ENCODE peak calls at places on chromosomes 4 and X, in five cellular contexts. P is GM13977; B is endodermal cell; H is activated T-helper 2 cell treated with anti-CD3 and anti-CD28 coated beads, Interferon-gamma antibody, Interleukin-2, Interleukin-4, amounts not matched to agents 10 μg/mL and 5 μg/mL and 100 μg/mL, durations not matched to agents 14 hours and 24 hours and 36 hours; Y is foreskin fibroblast. R is an unnamed sample.

GRCh38 chr4:66655505-66655904 is 889.8 kb downstream of the CENPC start:
- DNase-seq in P (no peak), B (no peak), H (no peak), Y (no peak), R (no peak)

GRCh38 chrX:39895228-39896110 is 202.3 kb downstream of the BCOR start:
- DNase-seq in P (no peak), B (no peak), H (no peak), Y (peak), R (no peak)

GRCh38 chr4:89737888-89738287 is 99.1 kb downstream of the SNCA start:
- DNase-seq in P (no peak), B (no peak), H (no peak), Y (peak), R (no peak)

GRCh38 chr4:101856149-101856548 is 65.6 kb downstream of the BANK1 start:
- DNase-seq in P (no peak), B (no peak), H (no peak), Y (no peak), R (no peak)

GRCh38 chr4:166091914-166092510 is 219.0 kb downstream of the TLL1 start:
- DNase-seq in P (peak), B (no peak), H (no peak), Y (peak), R (peak)

GRCh38 chr4:146333187-146333894 is 119.0 kb downstream of the REELD1 start:
- DNase-seq in P (peak), B (no peak), H (no peak), Y (peak), R (peak)

GRCh38 chr4:85381968-85382367 is 93.0 kb upstream of the ARHGAP24 start:
- DNase-seq in P (no peak), B (no peak), H (no peak), Y (peak), R (no peak)

GRCh38 chrX:15382809-15383208 is 1.4 kb downstream of the VEGFD start:
- DNase-seq in P (no peak), B (no peak), H (no peak), Y (peak), R (no peak)

GRCh38 chr4:8157496-8157895 is 1.1 kb downstream of the ABLIM2 start:
- DNase-seq in P (no peak), B (no peak), H (no peak), Y (no peak), R (no peak)

GRCh38 chrX:110180176-110180927 is 137.5 kb downstream of the AMMECR1 start:
- DNase-seq in P (no peak), B (no peak), H (no peak), Y (peak), R (no peak)

GRCh38 chr4:86450861-86451260 is 91.0 kb upstream of the MAPK10 start:
- DNase-seq in P (no peak), B (no peak), H (no peak), Y (no peak), R (no peak)

GRCh38 chr4:41394362-41394960 is 137.7 kb downstream of the UCHL1 start:
- DNase-seq in P (no peak), B (no peak), H (no peak), Y (no peak), R (no peak)

GRCh38 chrX:154486396-154487207 is at the start of gene UBL4A:
- DNase-seq in P (peak), B (peak), H (peak), Y (peak), R (no peak)

GRCh38 chrX:7638053-7638452 is 204.9 kb upstream of the VCX start:
- DNase-seq in P (no peak), B (no peak), H (no peak), Y (no peak), R (no peak)

GRCh38 chrX:6778547-6779231 is 243.8 kb upstream of the VCX3A start:
- DNase-seq in P (no peak), B (peak), H (no peak), Y (no peak), R (no peak)

GRCh38 chr4:38846015-38846414 is 10.6 kb downstream of the TLR6 start:
- DNase-seq in P (no peak), B (no peak), H (no peak), Y (no peak), R (no peak)

GRCh38 chr4:11271263-11271662 is 157.4 kb downstream of the HS3ST1 start:
- DNase-seq in P (no peak), B (no peak), H (no peak), Y (no peak), R (no peak)

GRCh38 chr4:66741081-66741480 is 804.2 kb downstream of the CENPC start:
- DNase-seq in P (no peak), B (no peak), H (no peak), Y (no peak), R (no peak)

GRCh38 chr4:17941731-17942130 is 79.8 kb downstream of the LCORL start:
- DNase-seq in P (no peak), B (no peak), H (no peak), Y (no peak), R (no peak)

GRCh38 chr4:84877051-84877833 is 89.2 kb downstream of the WDFY3 start:
- DNase-seq in P (no peak), B (no peak), H (no peak), Y (peak), R (no peak)

GRCh38 chrX:28787206-28787605 is 200.0 kb downstream of the IL1RAPL1 start:
- DNase-seq in P (no peak), B (no peak), H (no peak), Y (peak), R (peak)

GRCh38 chrX:101485212-101486064 is at the start of gene ARMCX4:
- DNase-seq in P (no peak), B (peak), H (peak), Y (peak), R (peak)

GRCh38 chr4:106162278-106162677 is 153.7 kb downstream of the TBCK start:
- DNase-seq in P (no peak), B (no peak), H (no peak), Y (no peak), R (no peak)

GRCh38 chrX:34559325-34559724 is 97.8 kb downstream of the TMEM47 start:
- DNase-seq in P (no peak), B (peak), H (no peak), Y (peak), R (peak)

GRCh38 chrX:123797543-123798447 is 62.1 kb upstream of the XIAP start:
- DNase-seq in P (no peak), B (peak), H (no peak), Y (peak), R (no peak)

GRCh38 chr4:37936889-37937498 is 23.2 kb upstream of the PTTG2 start:
- DNase-seq in P (no peak), B (peak), H (no peak), Y (no peak), R (no peak)

GRCh38 chr4:149781150-149781549 is 34.5 kb downstream of the IQCM start:
- DNase-seq in P (no peak), B (no peak), H (no peak), Y (peak), R (peak)

GRCh38 chr4:24328711-24329110 is 255.6 kb downstream of the DHX15 start:
- DNase-seq in P (no peak), B (no peak), H (no peak), Y (no peak), R (no peak)

GRCh38 chrX:69116077-69116476 is 49.2 kb downstream of the PJA1 start:
- DNase-seq in P (no peak), B (no peak), H (no peak), Y (no peak), R (no peak)

GRCh38 chr4:56310401-56310800 is 76.9 kb downstream of the AASDH start:
- DNase-seq in P (no peak), B (no peak), H (no peak), Y (no peak), R (no peak)

GRCh38 chr4:100118213-100118612 is 72.1 kb downstream of the DDIT4L start:
- DNase-seq in P (no peak), B (no peak), H (no peak), Y (peak), R (no peak)

GRCh38 chrX:148448686-148449085 is 51.7 kb upstream of the AFF2 start:
- DNase-seq in P (no peak), B (no peak), H (no peak), Y (no peak), R (no peak)

GRCh38 chrX:25144043-25144940 is 128.5 kb upstream of the ARX start:
- DNase-seq in P (peak), B (peak), H (no peak), Y (peak), R (peak)

R was measured in HFF-Myc.